ENCODE peak calls at places on chromosomes 13 and 19, in six cellular contexts. One of them, this sample, is unnamed.

GRCh38 chr13:80965097-80965496 is 624.2 kb upstream of the SPRY2 start:
- DNase-seq in H9: no peak
- DNase-seq in IMR-90: no peak
- DNase-seq in trophoblast cell: no peak
- DNase-seq in mesenchymal stem cell: no peak
- DNase-seq in neuronal stem cell: no peak
- DNase-seq in this sample: no peak

GRCh38 chr19:21655540-21656126 is 111.7 kb downstream of the ZNF100 start:
- DNase-seq in IMR-90: no peak
- DNase-seq in trophoblast cell: peak
- DNase-seq in neuronal stem cell: no peak
- DNase-seq in mesenchymal stem cell: no peak
- DNase-seq in H9: no peak
- DNase-seq in this sample: no peak

GRCh38 chr13:23790591-23791170 is 98.5 kb downstream of the MIPEP start:
- DNase-seq in neuronal stem cell: no peak
- DNase-seq in IMR-90: peak
- DNase-seq in trophoblast cell: no peak
- DNase-seq in H9: no peak
- DNase-seq in mesenchymal stem cell: peak
- DNase-seq in this sample: no peak

GRCh38 chr19:35031072-35031881 is 1.0 kb downstream of the SCN1B start:
- DNase-seq in H9: peak
- DNase-seq in neuronal stem cell: no peak
- DNase-seq in trophoblast cell: peak
- DNase-seq in mesenchymal stem cell: peak
- DNase-seq in IMR-90: peak
- DNase-seq in this sample: no peak

GRCh38 chr13:97853550-97853949 is 99.9 kb upstream of the IPO5 start:
- DNase-seq in mesenchymal stem cell: no peak
- DNase-seq in trophoblast cell: no peak
- DNase-seq in H9: no peak
- DNase-seq in neuronal stem cell: no peak
- DNase-seq in IMR-90: peak
- DNase-seq in this sample: no peak

GRCh38 chr19:32061304-32061703 is 284.1 kb upstream of the ZNF507 start:
- DNase-seq in H9: no peak
- DNase-seq in mesenchymal stem cell: no peak
- DNase-seq in trophoblast cell: no peak
- DNase-seq in IMR-90: no peak
- DNase-seq in neuronal stem cell: no peak
- DNase-seq in this sample: no peak

GRCh38 chr13:39485314-39485700 is 117.7 kb downstream of the LHFPL6 start:
- DNase-seq in trophoblast cell: no peak
- DNase-seq in IMR-90: peak
- DNase-seq in mesenchymal stem cell: no peak
- DNase-seq in H9: no peak
- DNase-seq in neuronal stem cell: no peak
- DNase-seq in this sample: no peak

GRCh38 chr13:19586904-19587634 is 25.7 kb upstream of the TPTE2 start:
- DNase-seq in neuronal stem cell: no peak
- DNase-seq in IMR-90: peak
- DNase-seq in trophoblast cell: peak
- DNase-seq in H9: no peak
- DNase-seq in mesenchymal stem cell: no peak
- DNase-seq in this sample: no peak

GRCh38 chr19:7265963-7266362 is 28.3 kb downstream of the INSR start:
- DNase-seq in H9: no peak
- DNase-seq in trophoblast cell: peak
- DNase-seq in mesenchymal stem cell: no peak
- DNase-seq in neuronal stem cell: no peak
- DNase-seq in IMR-90: no peak
- DNase-seq in this sample: no peak

GRCh38 chr19:49932731-49933131 is 3.4 kb upstream of the NUP62 start:
- DNase-seq in trophoblast cell: no peak
- DNase-seq in mesenchymal stem cell: no peak
- DNase-seq in H9: no peak
- DNase-seq in IMR-90: no peak
- DNase-seq in neuronal stem cell: no peak
- DNase-seq in this sample: no peak

GRCh38 chr13:111895896-111896821 is 170.8 kb upstream of the SOX1 start:
- DNase-seq in neuronal stem cell: no peak
- DNase-seq in mesenchymal stem cell: no peak
- DNase-seq in trophoblast cell: no peak
- DNase-seq in H9: peak
- DNase-seq in IMR-90: no peak
- DNase-seq in this sample: no peak

GRCh38 chr19:2353159-2353894 is 6.7 kb upstream of the TMPRSS9 start:
- DNase-seq in H9: no peak
- DNase-seq in neuronal stem cell: no peak
- DNase-seq in mesenchymal stem cell: no peak
- DNase-seq in trophoblast cell: no peak
- DNase-seq in IMR-90: no peak
- DNase-seq in this sample: no peak

GRCh38 chr13:49679244-49679643 is 12.0 kb downstream of the EBPL start:
- DNase-seq in mesenchymal stem cell: no peak
- DNase-seq in neuronal stem cell: no peak
- DNase-seq in H9: no peak
- DNase-seq in trophoblast cell: peak
- DNase-seq in IMR-90: peak
- DNase-seq in this sample: no peak

GRCh38 chr19:7224205-7224833 is 69.9 kb downstream of the INSR start:
- DNase-seq in IMR-90: peak
- DNase-seq in mesenchymal stem cell: no peak
- DNase-seq in trophoblast cell: no peak
- DNase-seq in H9: no peak
- DNase-seq in neuronal stem cell: no peak
- DNase-seq in this sample: no peak

GRCh38 chr19:342801-343421 is 1.7 kb downstream of the MIER2 start:
- DNase-seq in neuronal stem cell: no peak
- DNase-seq in trophoblast cell: peak
- DNase-seq in mesenchymal stem cell: peak
- DNase-seq in IMR-90: peak
- DNase-seq in H9: no peak
- DNase-seq in this sample: no peak

GRCh38 chr19:29887498-29887897 is 54.5 kb upstream of the URI1 start:
- DNase-seq in mesenchymal stem cell: no peak
- DNase-seq in H9: no peak
- DNase-seq in trophoblast cell: no peak
- DNase-seq in IMR-90: peak
- DNase-seq in neuronal stem cell: no peak
- DNase-seq in this sample: no peak

GRCh38 chr13:87376081-87376480 is 295.1 kb upstream of the SLITRK5 start:
- DNase-seq in IMR-90: no peak
- DNase-seq in H9: no peak
- DNase-seq in mesenchymal stem cell: peak
- DNase-seq in neuronal stem cell: no peak
- DNase-seq in trophoblast cell: no peak
- DNase-seq in this sample: no peak

GRCh38 chr19:37969695-37970094 is 62.7 kb downstream of the SIPA1L3 start:
- DNase-seq in H9: no peak
- DNase-seq in trophoblast cell: no peak
- DNase-seq in mesenchymal stem cell: no peak
- DNase-seq in IMR-90: no peak
- DNase-seq in neuronal stem cell: no peak
- DNase-seq in this sample: no peak

GRCh38 chr19:47157455-47158321 is 27.1 kb downstream of the SAE1 start:
- DNase-seq in trophoblast cell: peak
- DNase-seq in H9: peak
- DNase-seq in IMR-90: peak
- DNase-seq in mesenchymal stem cell: peak
- DNase-seq in neuronal stem cell: peak
- DNase-seq in this sample: peak
- H2BK5ac ChIP-seq in trophoblast cell: peak
- H2BK5ac ChIP-seq in H9: peak
- H2BK5ac ChIP-seq in IMR-90: peak
- H2BK5ac ChIP-seq in mesenchymal stem cell: peak
- H2BK5ac ChIP-seq in neuronal stem cell: no peak
- H2BK5ac ChIP-seq in this sample: peak

DNA sequence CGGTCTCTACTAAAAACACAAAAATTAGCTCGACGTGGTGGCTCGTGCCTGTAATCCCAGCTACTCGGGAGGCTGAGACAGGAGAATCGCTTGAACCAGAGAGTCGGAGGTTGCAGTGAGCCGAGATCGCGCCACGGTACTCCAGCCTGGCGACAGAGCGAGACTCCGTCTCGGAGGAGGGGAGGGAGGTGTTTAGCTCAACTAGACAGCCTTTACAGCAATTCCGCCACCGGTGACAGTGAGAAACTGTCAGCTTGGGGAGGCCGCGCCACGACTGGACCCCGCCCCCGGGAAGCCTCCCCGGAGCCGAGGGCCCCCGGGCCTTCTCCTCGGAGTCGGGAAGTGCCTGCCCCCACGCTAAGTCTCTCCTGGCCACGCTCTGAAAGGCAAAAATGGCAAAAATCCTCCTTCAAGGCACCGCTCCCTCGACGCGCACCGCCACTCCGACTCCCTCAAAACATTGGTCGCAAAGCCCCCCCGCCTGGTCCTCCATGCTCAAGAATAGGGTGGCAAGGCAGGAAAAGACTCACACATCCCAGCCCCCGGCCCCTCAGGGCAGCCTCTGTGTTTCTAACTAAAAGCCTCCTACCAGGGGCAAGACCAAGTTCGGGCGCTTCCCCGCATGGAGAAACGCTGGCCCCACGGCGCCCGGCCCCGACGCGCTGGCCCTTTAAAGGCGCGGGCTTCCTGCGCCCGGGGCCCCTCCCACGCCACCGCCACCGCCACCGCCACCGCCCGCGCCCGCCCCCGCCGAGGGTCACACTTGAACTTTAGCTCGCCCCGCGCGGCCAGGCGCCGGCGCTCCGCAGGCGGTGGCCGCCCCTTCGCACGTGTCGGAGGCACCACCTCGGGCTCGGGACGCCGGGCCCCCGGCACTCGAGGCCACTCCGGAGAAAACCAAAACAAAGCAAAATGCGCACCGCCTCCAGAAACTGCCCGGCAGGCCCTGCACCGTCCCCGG is 2.1 kb downstream of the FOXO1 start:
- DNase-seq in IMR-90: no peak
- DNase-seq in mesenchymal stem cell: peak
- DNase-seq in neuronal stem cell: peak
- DNase-seq in trophoblast cell: peak
- DNase-seq in H9: peak
- DNase-seq in this sample: no peak
- H2AFZ ChIP-seq in IMR-90: peak
- H2AFZ ChIP-seq in mesenchymal stem cell: peak
- H2AFZ ChIP-seq in neuronal stem cell: peak
- H2AFZ ChIP-seq in trophoblast cell: peak
- H2AFZ ChIP-seq in H9: no peak
- H2AFZ ChIP-seq in this sample: no peak

DNA sequence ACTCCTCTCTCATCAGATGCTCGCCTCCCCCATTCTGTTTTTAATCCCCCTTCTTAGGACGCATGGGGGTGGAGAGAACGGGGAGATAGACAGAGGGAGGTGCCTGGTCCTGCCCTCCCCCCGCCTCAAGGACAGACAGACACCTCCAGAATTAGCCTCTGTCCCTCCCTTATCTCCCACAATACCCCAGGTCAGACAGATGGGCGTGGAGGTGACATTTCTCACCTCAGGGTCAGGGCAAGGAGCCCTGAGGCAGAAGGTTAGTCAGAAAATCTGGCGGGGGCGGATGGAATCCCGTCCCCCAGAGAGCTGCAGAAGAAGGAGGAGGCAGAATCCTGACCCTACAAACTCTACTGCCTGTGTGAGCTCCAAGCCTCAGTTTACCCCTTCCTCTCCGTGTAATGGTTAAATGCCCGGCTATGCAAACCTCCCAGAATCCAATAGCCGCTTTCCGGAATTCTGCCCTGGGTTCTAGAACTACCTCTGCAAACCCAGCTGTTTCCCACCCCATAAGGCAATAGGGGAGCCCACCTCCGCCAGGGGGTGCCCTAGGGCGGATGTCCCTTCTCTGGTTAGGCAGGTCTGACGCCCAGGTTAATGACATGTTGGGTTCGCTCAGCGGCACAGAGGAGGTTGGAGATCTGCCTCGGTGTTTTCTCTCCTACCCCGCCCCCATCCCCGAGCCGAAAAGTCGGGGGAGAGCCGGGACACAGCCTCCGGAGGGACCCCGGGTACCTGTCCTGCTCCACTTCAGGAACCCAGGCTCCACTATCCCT is 900 bp downstream of the PPP1R13L start:
- DNase-seq in neuronal stem cell: no peak
- DNase-seq in H9: peak
- DNase-seq in IMR-90: no peak
- DNase-seq in trophoblast cell: peak
- DNase-seq in mesenchymal stem cell: peak
- DNase-seq in this sample: peak
- H2BK5ac ChIP-seq in neuronal stem cell: no peak
- H2BK5ac ChIP-seq in H9: no peak
- H2BK5ac ChIP-seq in IMR-90: no peak
- H2BK5ac ChIP-seq in trophoblast cell: peak
- H2BK5ac ChIP-seq in mesenchymal stem cell: no peak
- H2BK5ac ChIP-seq in this sample: no peak

GRCh38 chr13:103140001-103140671 is 73.9 kb upstream of the SLC10A2 start:
- DNase-seq in IMR-90: no peak
- DNase-seq in neuronal stem cell: no peak
- DNase-seq in mesenchymal stem cell: peak
- DNase-seq in H9: peak
- DNase-seq in trophoblast cell: peak
- DNase-seq in this sample: no peak
- H2AFZ ChIP-seq in IMR-90: no peak
- H2AFZ ChIP-seq in neuronal stem cell: no peak
- H2AFZ ChIP-seq in mesenchymal stem cell: no peak
- H2AFZ ChIP-seq in H9: no peak
- H2AFZ ChIP-seq in trophoblast cell: no peak
- H2AFZ ChIP-seq in this sample: no peak

GRCh38 chr19:12789098-12789903 is 2.0 kb upstream of the JUNB start:
- DNase-seq in neuronal stem cell: no peak
- DNase-seq in H9: no peak
- DNase-seq in IMR-90: peak
- DNase-seq in trophoblast cell: no peak
- DNase-seq in mesenchymal stem cell: peak
- DNase-seq in this sample: no peak
- H2BK5ac ChIP-seq in neuronal stem cell: peak
- H2BK5ac ChIP-seq in H9: no peak
- H2BK5ac ChIP-seq in IMR-90: peak
- H2BK5ac ChIP-seq in trophoblast cell: peak
- H2BK5ac ChIP-seq in mesenchymal stem cell: peak
- H2BK5ac ChIP-seq in this sample: peak